ENCODE peak calls at places on chromosomes 6 and 20, in eight cellular contexts. J, F, D, I, W, Q, M and R are unnamed samples.
A peak's percentile ranks its signal among the peaks of the same experiment; 100 is the strongest.

GRCh38 chr6:125662301-125662700 is 87.1 kb upstream of the HEY2 start:
- DNase-seq in J (no peak), F (no peak), D (no peak), I (no peak), W (no peak), Q (no peak), M (no peak), R (no peak)

GRCh38 chr20:50595433-50595895 is 85.3 kb downstream of the PTPN1 start:
- DNase-seq in J (no peak), F (no peak), D (no peak), I (no peak), W (no peak), Q (no peak), M (no peak), R (no peak)

GRCh38 chr20:39532205-39532604 is 570.1 kb downstream of the DHX35 start:
- DNase-seq in J (no peak), F (no peak), D (no peak), I (no peak), W (no peak), Q (no peak), M (no peak), R (no peak)

GRCh38 chr6:22113046-22113766 is 183.6 kb downstream of the PRL start:
- DNase-seq in J (no peak), F (no peak), D (peak; percentile 44), I (no peak), W (no peak), Q (peak; percentile 15), M (peak; percentile 100), R (no peak)

GRCh38 chr20:48745330-48745729 is 82.5 kb downstream of the PREX1 start:
- DNase-seq in J (no peak), F (no peak), D (no peak), I (no peak), W (no peak), Q (no peak), M (no peak), R (no peak)

GRCh38 chr6:135782517-135782916 is 69.0 kb upstream of the PDE7B start:
- DNase-seq in J (no peak), F (no peak), D (no peak), I (no peak), W (no peak), Q (no peak), M (no peak), R (no peak)

GRCh38 chr6:131379951-131380350 is 193.1 kb upstream of the ARG1 start:
- DNase-seq in J (no peak), F (no peak), D (peak; percentile 23), I (no peak), W (no peak), Q (no peak), M (peak; percentile 94), R (no peak)

GRCh38 chr20:61760321-61761112 is 305.2 kb downstream of the TAF4 start:
- DNase-seq in J (no peak), F (no peak), D (no peak), I (no peak), W (no peak), Q (no peak), M (no peak), R (no peak)

GRCh38 chr6:3997144-3997770 is 81.7 kb downstream of the FAM217A start:
- DNase-seq in J (peak; percentile 52), F (peak; percentile 38), D (no peak), I (no peak), W (no peak), Q (no peak), M (peak; percentile 66), R (no peak)

GRCh38 chr20:6590891-6591679 is 176.4 kb upstream of the BMP2 start:
- DNase-seq in J (no peak), F (no peak), D (no peak), I (no peak), W (no peak), Q (no peak), M (peak; percentile 91), R (no peak)

GRCh38 chr6:39388526-39389371 is 66.2 kb upstream of the KCNK16 start:
- DNase-seq in J (no peak), F (no peak), D (no peak), I (no peak), W (no peak), Q (no peak), M (peak; percentile 70), R (no peak)

GRCh38 chr6:166633732-166634535 is 6.9 kb upstream of the RPS6KA2 start:
- DNase-seq in J (no peak), F (no peak), D (no peak), I (no peak), W (no peak), Q (peak; percentile 80), M (peak; percentile 36), R (peak; percentile 53)

GRCh38 chr6:116165596-116165995 is 39.7 kb upstream of the COL10A1 start:
- DNase-seq in J (no peak), F (no peak), D (no peak), I (no peak), W (no peak), Q (no peak), M (no peak), R (no peak)

GRCh38 chr20:11447371-11448100 is 470.2 kb upstream of the BTBD3 start:
- DNase-seq in J (peak; percentile 41), F (no peak), D (no peak), I (no peak), W (no peak), Q (no peak), M (no peak), R (no peak)

GRCh38 chr20:57250607-57251343 is 15.7 kb downstream of the BMP7 start:
- DNase-seq in J (no peak), F (no peak), D (no peak), I (no peak), W (no peak), Q (no peak), M (peak; percentile 2), R (no peak)

GRCh38 chr20:20741067-20742045 is 28.9 kb upstream of the RALGAPA2 start:
- DNase-seq in J (no peak), F (no peak), D (no peak), I (no peak), W (no peak), Q (no peak), M (no peak), R (no peak)

GRCh38 chr20:20740595-20740994 is 28.2 kb upstream of the RALGAPA2 start:
- DNase-seq in J (no peak), F (no peak), D (no peak), I (no peak), W (no peak), Q (no peak), M (no peak), R (no peak)

GRCh38 chr20:20743511-20744169 is 31.2 kb upstream of the RALGAPA2 start:
- DNase-seq in J (peak; percentile 71), F (peak; percentile 83), D (peak; percentile 56), I (no peak), W (no peak), Q (peak; percentile 85), M (peak; percentile 5), R (peak; percentile 82)

DNA sequence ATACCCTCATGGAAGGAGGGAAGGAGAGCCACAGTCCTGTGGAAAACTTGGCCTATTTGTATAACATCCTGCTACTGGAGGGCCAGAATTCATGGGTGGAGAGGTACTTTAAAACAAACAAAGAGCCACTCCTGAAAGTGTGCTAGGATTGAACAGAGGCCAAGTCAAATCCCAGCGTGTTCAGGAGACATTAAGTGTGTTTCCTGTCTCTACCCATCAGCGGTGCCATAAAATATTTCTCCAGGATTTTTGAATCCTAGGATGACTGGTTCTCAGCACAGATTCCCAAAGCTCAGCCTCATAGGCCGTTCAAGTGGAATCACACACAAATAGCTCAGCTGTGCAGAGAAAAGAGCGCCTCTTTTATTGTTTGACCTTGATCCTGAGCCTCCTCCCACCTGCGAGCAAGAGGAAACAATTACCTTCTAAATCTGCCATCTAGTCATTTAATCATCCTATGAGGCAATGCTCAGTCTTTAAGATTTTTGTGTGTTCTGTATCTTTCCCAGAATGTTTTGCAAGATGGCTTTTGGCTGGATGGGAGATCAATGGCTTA is 31.8 kb upstream of the RALGAPA2 start:
- DNase-seq in J (no peak), F (no peak), D (no peak), I (no peak), W (no peak), Q (no peak), M (no peak), R (no peak)
- H3K27me3 ChIP-seq in J (no peaks in the 10 kb centered on the region), F (no peaks in the 10 kb centered on the region), D (no peaks in the 10 kb centered on the region), I (no peaks in the 10 kb centered on the region), W (no peaks in the 10 kb centered on the region), Q (no peaks in the 10 kb centered on the region), M (no peaks in the 10 kb centered on the region), R (peaks cover 6% of the 10 kb centered on the region)

DNA sequence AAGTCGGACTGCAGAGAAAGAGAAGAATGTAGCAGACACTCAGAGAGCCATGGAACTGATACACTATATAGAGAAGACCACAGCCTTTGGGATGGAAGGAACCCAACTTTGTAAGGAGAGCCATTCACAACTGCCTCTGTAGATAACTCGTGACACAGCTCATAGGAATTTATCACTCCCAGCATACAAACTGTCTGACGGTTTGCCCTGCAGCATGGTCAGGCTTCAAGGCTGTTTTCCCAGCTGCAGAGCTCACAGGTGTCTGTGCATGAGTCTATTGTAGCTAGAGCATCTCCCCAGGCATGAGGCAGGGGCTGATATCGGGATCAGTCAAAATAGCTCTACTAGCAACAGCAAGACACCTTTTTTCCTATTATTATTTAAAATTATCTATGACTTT is 130.5 kb upstream of the DTNBP1 start:
- DNase-seq in J (no peak), F (no peak), D (peak; percentile 65), I (no peak), W (no peak), Q (peak; percentile 26), M (peak; percentile 70), R (no peak)
- H3K4me1 ChIP-seq in J (peaks cover 7% of the 10 kb centered on the region), F (no peaks in the 10 kb centered on the region), D (peaks cover 26% of the 10 kb centered on the region), I (peaks cover 7% of the 10 kb centered on the region), W (no peaks in the 10 kb centered on the region), Q (peaks cover 29% of the 10 kb centered on the region), M (no peaks in the 10 kb centered on the region), R (peaks cover 41% of the 10 kb centered on the region)

DNA sequence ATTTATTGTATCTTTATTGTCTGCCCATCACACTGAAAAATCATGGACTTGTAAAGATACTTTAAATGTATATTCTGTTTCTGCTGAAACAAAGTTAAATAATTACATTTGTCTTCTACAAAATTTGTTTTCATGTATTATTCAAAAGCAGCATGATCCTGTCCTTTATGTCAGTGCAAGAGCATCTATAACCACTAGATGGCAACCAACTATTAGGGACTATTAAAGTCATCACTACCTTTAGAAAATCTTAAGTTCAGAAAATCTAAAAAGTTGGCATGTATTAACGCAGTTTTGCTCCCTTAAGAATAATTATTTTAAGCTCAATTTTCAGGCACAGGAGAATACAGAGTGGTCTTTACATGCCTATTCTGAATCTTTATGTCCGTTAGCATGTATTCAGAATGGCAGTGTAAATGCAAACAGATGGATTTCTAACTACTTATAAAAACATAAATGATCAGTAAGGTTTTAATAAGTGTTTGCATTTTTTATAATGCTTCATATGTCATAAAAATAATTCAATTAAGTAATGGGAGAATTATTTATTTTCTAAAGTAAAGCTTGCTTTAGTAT is 17.8 kb downstream of the TMEM30A start:
- DNase-seq in J (peak; percentile 71), F (peak; percentile 61), D (peak; percentile 60), I (no peak), W (no peak), Q (no peak), M (peak; percentile 47), R (no peak)
- TF ChIP-seq CTCF in J (peak; percentile 91), F (peak; percentile 90), D (peak; percentile 88), I (peak; percentile 81), W (peak; percentile 70), Q (peak; percentile 90), M (peak; percentile 79), R (peak; percentile 94)

DNA sequence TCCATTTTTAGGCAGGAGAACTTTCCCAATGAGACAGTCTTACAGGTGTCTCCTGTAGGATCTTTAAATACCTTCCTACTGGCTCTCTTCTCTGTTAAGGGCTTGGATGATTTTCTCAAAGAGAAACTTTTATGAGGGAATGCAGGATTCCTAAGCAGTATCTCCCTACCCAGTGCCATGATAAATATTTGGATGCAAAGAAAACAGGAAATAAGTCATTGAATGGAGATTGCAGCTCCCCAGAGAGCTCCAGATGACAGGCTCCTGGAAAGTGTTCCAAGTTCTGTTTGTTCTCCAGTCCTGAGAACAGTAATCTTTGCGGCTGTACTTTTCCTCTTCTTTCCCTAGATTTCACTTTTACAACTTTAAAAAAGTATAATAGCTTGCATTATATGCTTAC is 2.4 kb upstream of the SCGN start:
- DNase-seq in J (no peak), F (no peak), D (no peak), I (no peak), W (no peak), Q (no peak), M (no peak), R (no peak)
- H3K27me3 ChIP-seq in J (peaks cover 34% of the 10 kb centered on the region), F (peaks cover 98% of the 10 kb centered on the region), D (peaks cover 4% of the 10 kb centered on the region), I (no peaks in the 10 kb centered on the region), W (no peaks in the 10 kb centered on the region), Q (no peaks in the 10 kb centered on the region), M (no peaks in the 10 kb centered on the region), R (peaks cover 58% of the 10 kb centered on the region)